ENCODE peak calls at places on chromosomes 5 and 9, in four cellular contexts. Z is stimulated activated CD8-positive, alpha-beta memory T cell treated with anti-CD3 and anti-CD28 coated beads, Interleukin-4, amount 100 ng/mL, for 4 hours; Y is NB4; Q is retina. W is an unnamed sample.

GRCh38 chr9:137721899-137722298 is 103.1 kb downstream of the EHMT1 start:
- DNase-seq in Y (no peak), Z (no peak), Q (no peak), W (no peak)

GRCh38 chr5:69416180-69416579 is 1.3 kb downstream of the MARVELD2 start:
- DNase-seq in Z (no peak), Q (peak), Y (no peak), W (no peak)

GRCh38 chr5:35859101-35859661 is 2.5 kb downstream of the IL7R start:
- DNase-seq in Y (no peak), Q (peak), Z (no peak), W (no peak)

GRCh38 chr5:135602882-135603721 is 24.3 kb upstream of the CXCL14 start:
- DNase-seq in Q (peak), Z (no peak), Y (no peak), W (no peak)

GRCh38 chr5:111147502-111147901 is 55.4 kb downstream of the WDR36 start:
- DNase-seq in Q (no peak), Z (no peak), Y (no peak), W (no peak)

GRCh38 chr5:38463634-38464521 is 92.6 kb downstream of the LIFR start:
- DNase-seq in Y (no peak), Q (no peak), Z (no peak), W (no peak)

GRCh38 chr9:27925815-27926214 is 352.5 kb upstream of the C9orf72 start:
- DNase-seq in Y (no peak), Z (no peak), Q (no peak), W (no peak)

GRCh38 chr5:10611290-10611689 is 47.4 kb downstream of the ANKRD33B start:
- DNase-seq in Q (no peak), Y (no peak), Z (no peak), W (no peak)

GRCh38 chr5:136285501-136285900 is 79.8 kb downstream of the TRPC7 start:
- DNase-seq in Y (peak), Q (no peak), Z (no peak), W (no peak)

GRCh38 chr5:71533614-71534013 is 53.5 kb upstream of the MCCC2 start:
- DNase-seq in Z (no peak), Q (no peak), Y (peak), W (peak)

GRCh38 chr9:109166771-109167601 is at the start of gene FRRS1L:
- DNase-seq in Q (peak), Y (no peak), Z (no peak), W (no peak)

GRCh38 chr9:133886563-133887501 is 105.3 kb downstream of the VAV2 start:
- DNase-seq in Y (no peak), Z (no peak), Q (no peak), W (no peak)

GRCh38 chr5:140107312-140108092 is 6.4 kb upstream of the PURA start:
- DNase-seq in Z (peak), Y (peak), Q (peak), W (peak)

GRCh38 chr5:172010278-172010677 is 3.8 kb upstream of the FBXW11 start:
- DNase-seq in Y (peak), Z (no peak), Q (no peak), W (peak)

GRCh38 chr5:95973793-95974325 is 12.2 kb upstream of the ELL2 start:
- DNase-seq in Z (no peak), Y (peak), Q (no peak), W (peak)

GRCh38 chr5:122151640-122152039 is 22.3 kb downstream of the ZNF474 start:
- DNase-seq in Q (no peak), Y (no peak), Z (no peak), W (no peak)

GRCh38 chr5:160635046-160635445 is 213.4 kb downstream of the PTTG1 start:
- DNase-seq in Y (peak), Z (no peak), Q (no peak), W (peak)

GRCh38 chr5:1171340-1171941 is 30.0 kb upstream of the SLC6A19 start:
- DNase-seq in Z (no peak), Y (peak), Q (no peak), W (no peak)

GRCh38 chr9:120723547-120723946 is 9.3 kb upstream of the MEGF9 start:
- DNase-seq in Y (no peak), Q (no peak), Z (no peak), W (no peak)

GRCh38 chr5:65205016-65205415 is 276.7 kb downstream of the ADAMTS6 start:
- DNase-seq in Q (no peak), Y (no peak), Z (no peak), W (no peak)

GRCh38 chr5:38509185-38509584 is 47.3 kb downstream of the LIFR start:
- DNase-seq in Y (no peak), Z (no peak), Q (no peak), W (no peak)

GRCh38 chr9:110036286-110036685 is 171.7 kb downstream of the C9orf152 start:
- DNase-seq in Q (no peak), Z (no peak), Y (no peak), W (no peak)

GRCh38 chr9:14314424-14314928 is 535 bp upstream of the NFIB start:
- DNase-seq in Y (no peak), Z (no peak), Q (peak), W (no peak)

GRCh38 chr5:42037379-42037932 is 112.4 kb downstream of the FBXO4 start:
- DNase-seq in Y (no peak), Q (no peak), Z (no peak), W (no peak)

GRCh38 chr5:42912184-42912766 is 100.6 kb upstream of the SELENOP start:
- DNase-seq in Y (peak), Z (peak), Q (no peak), W (peak)

GRCh38 chr5:73763300-73764032 is 137.5 kb downstream of the ARHGEF28 start:
- DNase-seq in Y (no peak), Q (no peak), Z (no peak), W (no peak)